ENCODE peak calls at places on chromosomes 1 and 21, in six cellular contexts. H, E, L, M, I and Y are unnamed samples.

GRCh38 chr1:206012086-206012859 is 9.1 kb upstream of the RAB7B start:
- DNase-seq in H (no peak), E (peak; percentile 85), L (no peak), M (peak; percentile 90), I (no peak), Y (no peak)

GRCh38 chr1:205598841-205599666 is 32.8 kb downstream of the ELK4 start:
- DNase-seq in H (no peak), E (peak; percentile 88), L (peak; percentile 23), M (no peak), I (no peak), Y (peak; percentile 99)

GRCh38 chr1:159088050-159088449 is 11.5 kb upstream of the AIM2 start:
- DNase-seq in H (no peak), E (no peak), L (no peak), M (no peak), I (no peak), Y (peak; percentile 84)

GRCh38 chr1:12249181-12249580 is 19.4 kb downstream of the VPS13D start:
- DNase-seq in H (no peak), E (no peak), L (no peak), M (no peak), I (no peak), Y (peak; percentile 25)

GRCh38 chr1:6464514-6464836 is 1.5 kb downstream of the TNFRSF25 start:
- DNase-seq in H (peak; percentile 50), E (peak; percentile 87), L (peak; percentile 79), M (peak; percentile 78), I (peak; percentile 55), Y (no peak)

GRCh38 chr1:65395887-65396612 is 24.4 kb upstream of the LEPR start:
- DNase-seq in H (no peak), E (no peak), L (no peak), M (no peak), I (no peak), Y (peak; percentile 44)

GRCh38 chr1:206801467-206801866 is 29.2 kb upstream of the IL10 start:
- DNase-seq in H (no peak), E (no peak), L (no peak), M (no peak), I (no peak), Y (no peak)

GRCh38 chr1:211829343-211830054 is 1.1 kb downstream of the LPGAT1 start:
- DNase-seq in H (no peak), E (peak; percentile 37), L (peak; percentile 28), M (peak; percentile 31), I (no peak), Y (peak; percentile 20)

GRCh38 chr1:232613752-232614381 is 16.1 kb downstream of the SIPA1L2 start:
- DNase-seq in H (no peak), E (no peak), L (no peak), M (no peak), I (no peak), Y (peak; percentile 97)

DNA sequence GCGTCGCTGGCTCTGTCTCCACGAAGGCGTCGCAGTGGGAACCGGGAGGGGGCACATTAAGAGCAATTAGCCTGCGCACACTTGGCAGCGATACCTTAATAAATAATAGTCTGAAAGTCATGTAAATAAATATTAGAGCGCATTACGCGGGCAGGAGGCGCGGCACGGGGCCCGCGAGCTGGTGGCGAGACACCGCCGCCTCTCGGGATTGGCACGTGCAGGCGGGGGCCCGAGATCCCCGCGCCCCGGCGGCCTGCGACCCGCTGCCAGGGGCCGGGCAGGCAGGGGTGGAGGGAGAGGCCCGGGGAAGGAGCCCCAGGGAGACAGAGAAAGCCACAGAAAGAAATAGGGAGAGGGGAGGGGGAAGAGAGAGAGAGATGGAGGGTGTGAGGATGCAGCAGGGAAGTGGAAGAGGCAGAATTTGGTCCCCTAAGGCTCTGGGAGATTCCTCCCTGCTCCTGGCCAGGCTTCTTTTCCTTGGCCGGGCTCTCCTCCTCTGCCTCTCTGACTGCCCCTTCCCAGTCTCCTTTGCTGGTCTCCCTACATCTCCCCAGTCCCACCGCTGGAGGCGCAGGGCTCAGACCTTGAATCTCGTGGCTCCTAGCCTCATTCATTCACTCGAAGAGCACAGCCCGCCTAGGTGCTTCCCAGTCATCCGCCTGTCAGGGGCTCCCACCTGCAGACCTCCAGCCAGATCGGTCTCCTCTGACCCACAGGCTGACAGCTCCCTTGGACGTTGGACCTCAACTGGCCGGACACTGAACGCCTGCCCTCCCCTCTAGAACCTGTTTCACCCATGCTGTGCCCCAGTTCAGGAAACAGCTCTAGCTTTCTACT is 76.3 kb downstream of the VWA5B1 start:
- DNase-seq in H (no peak), E (no peak), L (peak; percentile 46), M (peak; percentile 67), I (peak; percentile 72), Y (peak; percentile 57)
- TF ChIP-seq CTCF in H (peak; percentile 37), E (peak; percentile 54), L (peak; percentile 35), M (no peak), I (no peak), Y (peak; percentile 88)

GRCh38 chr1:112393634-112393976 is 2.4 kb upstream of the CTTNBP2NL start:
- DNase-seq in H (peak; percentile 2), E (peak; percentile 43), L (no peak), M (peak; percentile 58), I (no peak), Y (peak; percentile 79)

GRCh38 chr1:112396668-112397025 is 633 bp downstream of the CTTNBP2NL start:
- DNase-seq in H (peak; percentile 8), E (no peak), L (no peak), M (no peak), I (no peak), Y (peak; percentile 33)

GRCh38 chr1:112395261-112395831 is 668 bp upstream of the CTTNBP2NL start:
- DNase-seq in H (no peak), E (no peak), L (no peak), M (no peak), I (no peak), Y (peak; percentile 34)

GRCh38 chr1:112395832-112396667 is at the start of gene CTTNBP2NL:
- DNase-seq in H (peak; percentile 93), E (peak; percentile 99), L (peak; percentile 96), M (peak; percentile 97), I (peak; percentile 98), Y (peak; percentile 93)

GRCh38 chr1:112394743-112395062 is 1.3 kb upstream of the CTTNBP2NL start:
- DNase-seq in H (no peak), E (no peak), L (no peak), M (no peak), I (no peak), Y (no peak)
- H3K4me3 ChIP-seq in H (peak overlapping the region; percentile 45), E (peak overlapping the region; percentile 36), L (no peak overlapping the region), M (no peak overlapping the region), I (peak overlapping the region; percentile 19), Y (peak overlapping the region; percentile 54)

GRCh38 chr21:36981049-36981391 is 14.6 kb upstream of the HLCS start:
- DNase-seq in H (no peak), E (no peak), L (no peak), M (no peak), I (no peak), Y (no peak)
- TF ChIP-seq CTCF in H (no peak), E (no peak), L (no peak), M (no peak), I (no peak), Y (no peak)

GRCh38 chr21:31180256-31181088 is 142.2 kb upstream of the KRTAP19-8 start:
- DNase-seq in H (no peak), E (no peak), L (no peak), M (no peak), I (no peak), Y (peak; percentile 70)
- H3K4me3 ChIP-seq in H (no peak overlapping the region), E (no peak overlapping the region), L (no peak overlapping the region), M (no peak overlapping the region), I (no peak overlapping the region), Y (no peak overlapping the region)

GRCh38 chr1:17075470-17076255 is 21.8 kb upstream of the SDHB start:
- DNase-seq in H (no peak), E (no peak), L (no peak), M (no peak), I (peak; percentile 46), Y (no peak)
- TF ChIP-seq CTCF in H (peak; percentile 53), E (no peak), L (no peak), M (no peak), I (peak; percentile 60), Y (peak; percentile 42)

DNA sequence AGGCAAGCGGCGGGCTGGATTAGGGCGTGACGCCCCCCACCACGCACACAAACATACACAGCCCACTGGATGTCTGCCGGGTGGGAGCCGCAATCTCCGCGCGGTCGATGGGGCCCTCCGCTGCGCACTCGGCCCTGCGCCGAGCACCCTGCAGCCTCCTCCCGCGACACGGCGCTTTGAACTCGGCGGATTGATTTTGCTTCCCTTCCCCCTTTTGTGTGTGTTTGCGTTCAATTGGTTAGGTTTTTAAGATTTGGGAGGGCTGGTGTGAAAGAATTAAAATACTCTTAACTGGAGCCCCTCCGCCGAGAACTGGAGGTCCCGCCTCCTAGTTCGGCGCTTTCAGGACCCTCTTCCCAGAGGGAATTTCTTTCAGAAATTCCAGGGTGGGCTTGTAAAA is 7.8 kb upstream of the BARHL2 start:
- DNase-seq in H (no peak), E (no peak), L (no peak), M (no peak), I (peak; percentile 55), Y (no peak)
- H3K4me3 ChIP-seq in H (no peak overlapping the region), E (peak overlapping the region; percentile 41), L (peak overlapping the region; percentile 25), M (no peak overlapping the region), I (peak overlapping the region; percentile 13), Y (no peak overlapping the region)

GRCh38 chr1:117336087-117336817 is 31.0 kb upstream of the MAN1A2 start:
- DNase-seq in H (no peak), E (no peak), L (no peak), M (no peak), I (no peak), Y (no peak)

GRCh38 chr1:117341123-117341522 is 26.1 kb upstream of the MAN1A2 start:
- DNase-seq in H (no peak), E (no peak), L (no peak), M (no peak), I (no peak), Y (no peak)

GRCh38 chr1:117339866-117340357 is 27.3 kb upstream of the MAN1A2 start:
- DNase-seq in H (peak; percentile 20), E (no peak), L (peak; percentile 63), M (no peak), I (no peak), Y (peak; percentile 26)

GRCh38 chr1:117335376-117336086 is 31.7 kb upstream of the MAN1A2 start:
- DNase-seq in H (no peak), E (no peak), L (no peak), M (no peak), I (no peak), Y (no peak)
- TF ChIP-seq CTCF in H (no peak), E (no peak), L (no peak), M (no peak), I (no peak), Y (no peak)

GRCh38 chr1:27343639-27344025 is 1.8 kb downstream of the SYTL1 start:
- DNase-seq in H (no peak), E (no peak), L (no peak), M (no peak), I (no peak), Y (no peak)
- H3K4me3 ChIP-seq in H (peak overlapping the region; percentile 70), E (peak overlapping the region; percentile 60), L (peak overlapping the region; percentile 67), M (no peak overlapping the region), I (peak overlapping the region; percentile 57), Y (no peak overlapping the region)